ENCODE peak calls at places on chromosome 20, in nine cellular contexts. N, K, C, P, J, F, H, O and I are unnamed samples.

GRCh38 chr20:47886454-47887041 is 101.3 kb upstream of the SULF2 start:
- DNase-seq in N (no peak), K (no peak), C (peak), P (no peak), J (peak), F (no peak), H (no peak), O (no peak), I (no peak)

GRCh38 chr20:37804584-37805566 is 98.1 kb upstream of the VSTM2L start:
- DNase-seq in N (no peak), K (no peak), C (no peak), P (no peak), J (no peak), F (no peak), H (peak), O (peak), I (no peak)

GRCh38 chr20:40186826-40187225 is 502.2 kb downstream of the MAFB start:
- DNase-seq in N (no peak), K (no peak), C (no peak), P (no peak), J (no peak), F (no peak), H (no peak), O (no peak), I (no peak)

GRCh38 chr20:17399303-17399985 is 131.7 kb downstream of the BFSP1 start:
- DNase-seq in N (no peak), K (no peak), C (no peak), P (no peak), J (no peak), F (no peak), H (no peak), O (no peak), I (no peak)

GRCh38 chr20:17785007-17785406 is 85.2 kb downstream of the BANF2 start:
- DNase-seq in N (no peak), K (no peak), C (no peak), P (no peak), J (no peak), F (no peak), H (no peak), O (no peak), I (no peak)

GRCh38 chr20:4896971-4897497 is 104.3 kb downstream of the SLC23A2 start:
- DNase-seq in N (no peak), K (peak), C (peak), P (peak), J (no peak), F (no peak), H (no peak), O (no peak), I (no peak)

GRCh38 chr20:22824077-22824476 is 211.0 kb upstream of the SSTR4 start:
- DNase-seq in N (no peak), K (peak), C (no peak), P (no peak), J (no peak), F (no peak), H (no peak), O (peak), I (no peak)

GRCh38 chr20:18740726-18741125 is 72.9 kb upstream of the SCP2D1 start:
- DNase-seq in N (no peak), K (no peak), C (no peak), P (no peak), J (no peak), F (no peak), H (no peak), O (no peak), I (no peak)

GRCh38 chr20:2713285-2713684 is 20.7 kb downstream of the EBF4 start:
- DNase-seq in N (peak), K (peak), C (peak), P (no peak), J (no peak), F (no peak), H (no peak), O (no peak), I (no peak)

GRCh38 chr20:36585410-36586125 is 12.2 kb downstream of the TGIF2 start:
- DNase-seq in N (no peak), K (peak), C (peak), P (no peak), J (no peak), F (no peak), H (peak), O (peak), I (no peak)

GRCh38 chr20:6104493-6105188 is 18.2 kb downstream of the FERMT1 start:
- DNase-seq in N (no peak), K (peak), C (no peak), P (no peak), J (no peak), F (no peak), H (peak), O (peak), I (peak)

GRCh38 chr20:59955131-59955796 is 3.0 kb upstream of the CDH26 start:
- DNase-seq in N (no peak), K (peak), C (no peak), P (peak), J (no peak), F (no peak), H (no peak), O (peak), I (no peak)

GRCh38 chr20:8527998-8528397 is 395.9 kb downstream of the PLCB1 start:
- DNase-seq in N (no peak), K (peak), C (no peak), P (no peak), J (no peak), F (no peak), H (peak), O (peak), I (peak)

GRCh38 chr20:21182832-21183563 is 57.1 kb downstream of the KIZ start:
- DNase-seq in N (no peak), K (peak), C (peak), P (peak), J (no peak), F (no peak), H (peak), O (peak), I (peak)

GRCh38 chr20:48769111-48769879 is 58.5 kb downstream of the PREX1 start:
- DNase-seq in N (peak), K (peak), C (no peak), P (no peak), J (no peak), F (no peak), H (no peak), O (peak), I (no peak)

GRCh38 chr20:62805365-62805710 is 703 bp downstream of the OGFR start:
- DNase-seq in N (no peak), K (no peak), C (peak), P (peak), J (no peak), F (no peak), H (peak), O (no peak), I (no peak)

GRCh38 chr20:673606-674005 is 2.0 kb downstream of the SCRT2 start:
- DNase-seq in N (no peak), K (no peak), C (peak), P (no peak), J (peak), F (no peak), H (no peak), O (no peak), I (no peak)

GRCh38 chr20:44069203-44069931 is 117.6 kb downstream of the JPH2 start:
- DNase-seq in N (peak), K (no peak), C (peak), P (no peak), J (peak), F (no peak), H (no peak), O (no peak), I (no peak)
- H3K4me3 ChIP-seq in N (peak), K (no peak), C (no peak), P (no peak), J (no peak), F (no peak), H (no peak), O (no peak), I (no peak)

GRCh38 chr20:58852559-58853271 is at the start of gene GNAS:
- DNase-seq in N (no peak), K (peak), C (peak), P (peak), J (peak), F (peak), H (peak), O (peak), I (peak)
- H3K4me3 ChIP-seq in N (peak), K (peak), C (peak), P (peak), J (peak), F (peak), H (peak), O (peak), I (peak)

GRCh38 chr20:58389968-58390658 is 1.1 kb downstream of the VAPB start:
- DNase-seq in N (no peak), K (no peak), C (no peak), P (no peak), J (no peak), F (no peak), H (no peak), O (no peak), I (no peak)

GRCh38 chr20:58389324-58389967 is 417 bp downstream of the VAPB start:
- DNase-seq in N (no peak), K (peak), C (peak), P (peak), J (no peak), F (no peak), H (no peak), O (peak), I (no peak)

GRCh38 chr20:58388882-58389323 is at the start of gene VAPB:
- DNase-seq in N (peak), K (peak), C (peak), P (peak), J (peak), F (peak), H (peak), O (peak), I (peak)

GRCh38 chr20:58390659-58391035 is 1.6 kb downstream of the VAPB start:
- DNase-seq in N (no peak), K (no peak), C (no peak), P (no peak), J (no peak), F (no peak), H (no peak), O (no peak), I (no peak)

GRCh38 chr20:58388028-58388601 is 914 bp upstream of the VAPB start:
- DNase-seq in N (no peak), K (no peak), C (no peak), P (no peak), J (no peak), F (no peak), H (no peak), O (no peak), I (no peak)
- H3K4me3 ChIP-seq in N (no peak), K (peak), C (peak), P (peak), J (peak), F (peak), H (no peak), O (no peak), I (no peak)

DNA sequence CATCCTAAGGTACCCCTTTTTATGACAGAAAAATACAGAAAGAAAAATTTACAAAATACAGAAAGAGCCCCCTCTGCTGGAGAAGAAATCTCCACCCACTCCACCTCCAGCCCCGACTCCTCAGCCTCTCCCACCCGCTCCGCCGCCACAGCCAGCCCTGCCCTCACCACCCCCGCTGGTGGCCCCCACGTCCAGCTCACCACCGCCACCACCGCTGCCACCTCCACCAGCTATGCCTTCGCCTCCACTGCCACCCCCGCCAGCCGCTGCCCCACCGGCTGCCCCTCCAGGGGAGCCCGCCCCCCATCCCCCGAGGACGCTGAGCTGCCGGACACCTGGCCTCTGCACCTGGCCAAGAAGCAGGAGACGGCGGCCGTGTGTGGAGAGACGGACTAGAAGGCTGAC is 17.7 kb downstream of the WFDC2 start:
- DNase-seq in N (no peak), K (no peak), C (no peak), P (no peak), J (no peak), F (no peak), H (no peak), O (no peak), I (no peak)
- H3K4me3 ChIP-seq in N (no peak), K (no peak), C (no peak), P (no peak), J (no peak), F (no peak), H (no peak), O (no peak), I (no peak)

GRCh38 chr20:41329435-41330342 is 10.9 kb upstream of the LPIN3 start:
- DNase-seq in N (peak), K (peak), C (peak), P (peak), J (peak), F (peak), H (peak), O (peak), I (peak)
- H3K4me3 ChIP-seq in N (no peak), K (no peak), C (peak), P (no peak), J (no peak), F (no peak), H (no peak), O (no peak), I (no peak)

DNA sequence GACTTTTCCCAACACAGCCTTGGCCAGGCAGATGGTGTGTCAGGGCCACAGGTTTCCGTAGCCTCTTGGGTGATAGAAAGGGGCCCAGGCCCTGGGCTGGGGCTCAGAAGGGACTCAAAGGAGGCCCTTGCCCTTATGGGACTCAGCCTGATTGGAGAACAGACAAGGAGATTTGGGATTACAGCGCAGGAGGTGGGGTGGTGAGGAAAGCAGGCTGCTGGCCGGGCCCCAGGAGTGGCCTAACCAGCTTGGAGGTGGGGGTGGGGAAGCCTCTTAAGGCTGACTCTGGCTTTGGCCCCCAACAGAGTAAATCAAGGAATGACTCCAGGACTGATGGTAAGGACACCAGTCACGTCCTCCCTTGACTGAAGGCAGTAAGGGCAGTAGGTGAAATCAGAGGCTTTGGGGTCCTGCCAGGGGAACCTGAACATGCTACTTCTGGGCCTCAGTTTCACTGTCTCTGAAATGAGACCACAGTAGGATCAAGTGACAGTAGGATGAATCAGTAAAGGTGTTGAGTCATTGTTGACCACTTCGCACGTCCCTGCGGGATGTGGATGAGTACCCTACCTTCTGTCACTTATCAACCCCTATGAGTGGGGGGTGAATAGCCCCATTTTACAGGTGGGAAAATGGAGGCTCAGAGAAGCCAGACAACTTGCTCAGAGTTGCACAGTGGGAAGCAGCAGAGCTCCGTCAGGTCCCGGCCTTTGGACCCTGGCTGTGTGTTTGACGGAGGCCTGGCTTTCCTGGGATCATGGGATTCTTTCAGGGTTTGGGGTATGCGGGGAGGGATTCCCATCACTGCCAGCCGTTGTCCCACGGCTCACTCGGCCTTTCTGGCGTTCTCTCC is 4.5 kb downstream of the SNAI1 start:
- DNase-seq in N (no peak), K (peak), C (peak), P (no peak), J (no peak), F (no peak), H (no peak), O (peak), I (no peak)
- H3K4me3 ChIP-seq in N (no peak), K (no peak), C (no peak), P (no peak), J (no peak), F (no peak), H (peak), O (peak), I (no peak)

GRCh38 chr20:51562334-51563140 is 20.0 kb upstream of the NFATC2 start:
- DNase-seq in N (peak), K (peak), C (peak), P (peak), J (peak), F (peak), H (peak), O (peak), I (peak)

GRCh38 chr20:51560550-51561307 is 18.2 kb upstream of the NFATC2 start:
- DNase-seq in N (no peak), K (no peak), C (no peak), P (no peak), J (no peak), F (no peak), H (peak), O (no peak), I (no peak)

GRCh38 chr20:51563597-51564332 is 21.2 kb upstream of the NFATC2 start:
- DNase-seq in N (no peak), K (peak), C (peak), P (peak), J (no peak), F (peak), H (peak), O (peak), I (peak)

GRCh38 chr20:51563141-51563596 is 20.6 kb upstream of the NFATC2 start:
- DNase-seq in N (no peak), K (no peak), C (no peak), P (peak), J (no peak), F (no peak), H (no peak), O (no peak), I (no peak)

GRCh38 chr20:51562027-51562333 is 19.5 kb upstream of the NFATC2 start:
- DNase-seq in N (no peak), K (no peak), C (peak), P (no peak), J (no peak), F (no peak), H (peak), O (no peak), I (no peak)
- H3K4me3 ChIP-seq in N (peak), K (peak), C (peak), P (peak), J (peak), F (peak), H (peak), O (peak), I (peak)

GRCh38 chr20:45813006-45813340 is 529 bp downstream of the UBE2C start:
- DNase-seq in N (no peak), K (no peak), C (no peak), P (no peak), J (no peak), F (no peak), H (no peak), O (no peak), I (no peak)
- H3K4me3 ChIP-seq in N (peak), K (peak), C (peak), P (peak), J (no peak), F (peak), H (peak), O (peak), I (peak)